ENCODE peak calls at places on chromosomes 12 and 14, in ten cellular contexts. I is NCI-H524; R is neuronal stem cell; Z is Kasumi-1; X is dermis blood vessel endothelial cell; F is astrocyte; L is stimulated activated CD4-positive, alpha-beta T cell treated with anti-CD3 and anti-CD28 coated beads, Interleukin-2, amount 100 ng/mL, for 48 hours; C is left ventricle myocardium superior; V is AG10803; T is dermis microvascular lymphatic vessel endothelial cell. O is an unnamed sample.

GRCh38 chr12:66144796-66145754 is 14.5 kb upstream of the LLPH start:
- DNase-seq in R (peak), T (peak), L (no peak), I (peak), F (peak), X (peak), Z (peak), C (peak), V (peak), O (peak)

GRCh38 chr12:80056845-80057244 is 42.5 kb upstream of the OTOGL start:
- DNase-seq in R (no peak), F (peak), C (no peak), I (no peak), Z (peak), T (peak), X (peak), V (no peak), L (no peak), O (peak)

GRCh38 chr12:24381790-24382189 is 432.3 kb upstream of the SOX5 start:
- DNase-seq in R (no peak), Z (no peak), T (no peak), I (no peak), X (no peak), V (no peak), L (no peak), C (no peak), F (no peak), O (no peak)

GRCh38 chr12:12400793-12401192 is 43.9 kb downstream of the BORCS5 start:
- DNase-seq in C (no peak), F (no peak), R (no peak), L (no peak), Z (no peak), V (no peak), X (no peak), I (no peak), T (no peak), O (no peak)

GRCh38 chr12:47614521-47614920 is 91.3 kb downstream of the RPAP3 start:
- DNase-seq in C (no peak), R (no peak), V (no peak), X (no peak), T (no peak), L (no peak), Z (no peak), F (peak), I (no peak), O (no peak)

GRCh38 chr14:39382463-39382862 is 49.8 kb downstream of the FBXO33 start:
- DNase-seq in Z (no peak), V (no peak), C (no peak), L (no peak), X (no peak), T (no peak), F (no peak), R (no peak), I (no peak), O (no peak)

GRCh38 chr14:76292561-76292960 is 83.4 kb upstream of the ESRRB start:
- DNase-seq in L (no peak), Z (no peak), I (no peak), C (no peak), T (no peak), V (no peak), X (no peak), R (no peak), F (no peak), O (no peak)

GRCh38 chr12:58309806-58310205 is 368.4 kb downstream of the ATP23 start:
- DNase-seq in V (no peak), Z (no peak), F (no peak), I (no peak), R (no peak), X (no peak), T (no peak), C (no peak), L (no peak), O (peak)

GRCh38 chr12:51028126-51028810 is 2.1 kb upstream of the SLC11A2 start:
- DNase-seq in R (peak), T (no peak), Z (peak), V (peak), F (no peak), L (peak), C (no peak), I (peak), X (peak), O (peak)

GRCh38 chr12:89968151-89968699 is 259.6 kb upstream of the ATP2B1 start:
- DNase-seq in L (no peak), F (no peak), R (no peak), C (no peak), I (no peak), Z (peak), V (no peak), T (no peak), X (no peak), O (no peak)

GRCh38 chr12:127145929-127146789 is 1120.8 kb upstream of the TMEM132C start:
- DNase-seq in X (no peak), T (no peak), Z (no peak), V (peak), C (peak), F (peak), L (peak), R (no peak), I (no peak), O (no peak)

GRCh38 chr14:64444984-64445845 is 20.1 kb upstream of the AKAP5 start:
- DNase-seq in T (peak), F (peak), X (peak), V (peak), R (no peak), L (peak), I (no peak), Z (peak), C (no peak), O (peak)

GRCh38 chr14:89202413-89202812 is 214.6 kb downstream of the FOXN3 start:
- DNase-seq in R (no peak), I (no peak), V (no peak), F (no peak), Z (no peak), C (no peak), X (no peak), T (no peak), L (no peak), O (no peak)

GRCh38 chr12:98420403-98420800 is 95.0 kb upstream of the TMPO start:
- DNase-seq in R (no peak), T (no peak), F (no peak), V (no peak), I (peak), L (no peak), C (no peak), Z (no peak), X (no peak), O (no peak)

GRCh38 chr12:34602213-34602940 is 580.1 kb downstream of the ALG10 start:
- DNase-seq in I (no peak), T (no peak), X (no peak), R (no peak), F (no peak), C (no peak), L (no peak), V (no peak), Z (no peak), O (no peak)

GRCh38 chr14:24418492-24418873 is 11.0 kb downstream of the CBLN3 start:
- DNase-seq in R (no peak), V (peak), T (no peak), I (no peak), C (no peak), Z (no peak), F (no peak), L (no peak), X (peak), O (peak)

GRCh38 chr14:55721353-55721752 is 141.3 kb downstream of the KTN1 start:
- DNase-seq in C (no peak), V (peak), T (no peak), I (no peak), X (peak), Z (no peak), F (peak), L (no peak), R (no peak), O (peak)

GRCh38 chr12:58313091-58313855 is 371.9 kb downstream of the ATP23 start:
- DNase-seq in Z (no peak), F (peak), T (no peak), L (no peak), I (no peak), R (no peak), C (no peak), X (peak), V (peak), O (peak)